ENCODE peak calls at places on chromosomes 7 and 10, in six cellular contexts. One of them, this sample, is unnamed.

GRCh38 chr7:73827568-73828106 is 3.2 kb upstream of the CLDN4 start:
- DNase-seq in A549: no peak
- DNase-seq in AG09309: no peak
- DNase-seq in fibroblast of mammary gland: no peak
- DNase-seq in tibial artery: peak
- DNase-seq in colonic mucosa: peak
- DNase-seq in this sample: peak

GRCh38 chr10:82609845-82610244 is 734.9 kb downstream of the NRG3 start:
- DNase-seq in fibroblast of mammary gland: no peak
- DNase-seq in AG09309: no peak
- DNase-seq in colonic mucosa: no peak
- DNase-seq in tibial artery: no peak
- DNase-seq in A549: no peak
- DNase-seq in this sample: no peak

GRCh38 chr7:98203964-98204605 is 7.2 kb upstream of the BHLHA15 start:
- DNase-seq in fibroblast of mammary gland: no peak
- DNase-seq in A549: no peak
- DNase-seq in AG09309: no peak
- DNase-seq in tibial artery: no peak
- DNase-seq in colonic mucosa: no peak
- DNase-seq in this sample: no peak

GRCh38 chr10:6607778-6608177 is 27.7 kb upstream of the PRKCQ start:
- DNase-seq in A549: no peak
- DNase-seq in AG09309: no peak
- DNase-seq in colonic mucosa: no peak
- DNase-seq in tibial artery: peak
- DNase-seq in fibroblast of mammary gland: no peak
- DNase-seq in this sample: peak

GRCh38 chr10:5492929-5493576 is 6.3 kb downstream of the CALML5 start:
- DNase-seq in tibial artery: no peak
- DNase-seq in fibroblast of mammary gland: no peak
- DNase-seq in colonic mucosa: no peak
- DNase-seq in AG09309: no peak
- DNase-seq in A549: no peak
- DNase-seq in this sample: no peak

GRCh38 chr7:34354906-34355305 is 303.1 kb upstream of the NPSR1 start:
- DNase-seq in tibial artery: no peak
- DNase-seq in A549: no peak
- DNase-seq in AG09309: peak
- DNase-seq in fibroblast of mammary gland: no peak
- DNase-seq in colonic mucosa: no peak
- DNase-seq in this sample: peak

GRCh38 chr7:117111532-117111931 is 158.2 kb downstream of the ST7 start:
- DNase-seq in fibroblast of mammary gland: no peak
- DNase-seq in A549: no peak
- DNase-seq in tibial artery: no peak
- DNase-seq in colonic mucosa: no peak
- DNase-seq in AG09309: no peak
- DNase-seq in this sample: no peak

GRCh38 chr10:91681361-91682276 is 48.7 kb upstream of the PPP1R3C start:
- DNase-seq in tibial artery: no peak
- DNase-seq in AG09309: no peak
- DNase-seq in fibroblast of mammary gland: peak
- DNase-seq in colonic mucosa: no peak
- DNase-seq in A549: no peak
- DNase-seq in this sample: peak

GRCh38 chr7:44959433-44959951 is 19.3 kb downstream of the MYO1G start:
- DNase-seq in A549: no peak
- DNase-seq in fibroblast of mammary gland: peak
- DNase-seq in AG09309: no peak
- DNase-seq in colonic mucosa: no peak
- DNase-seq in tibial artery: no peak
- DNase-seq in this sample: peak

GRCh38 chr7:1639071-1639470 is 31.0 kb upstream of the ELFN1 start:
- DNase-seq in AG09309: no peak
- DNase-seq in tibial artery: no peak
- DNase-seq in A549: no peak
- DNase-seq in fibroblast of mammary gland: no peak
- DNase-seq in colonic mucosa: no peak
- DNase-seq in this sample: no peak

GRCh38 chr7:26616235-26616634 is 248.2 kb downstream of the SKAP2 start:
- DNase-seq in A549: no peak
- DNase-seq in tibial artery: no peak
- DNase-seq in AG09309: no peak
- DNase-seq in fibroblast of mammary gland: peak
- DNase-seq in colonic mucosa: no peak
- DNase-seq in this sample: peak

GRCh38 chr10:102453502-102453901 is 2.2 kb upstream of the C10orf95 start:
- DNase-seq in colonic mucosa: no peak
- DNase-seq in fibroblast of mammary gland: no peak
- DNase-seq in AG09309: no peak
- DNase-seq in A549: no peak
- DNase-seq in tibial artery: no peak
- DNase-seq in this sample: no peak

GRCh38 chr7:98250789-98251188 is 1.2 kb downstream of the TECPR1 start:
- DNase-seq in colonic mucosa: peak
- DNase-seq in fibroblast of mammary gland: no peak
- DNase-seq in A549: no peak
- DNase-seq in AG09309: no peak
- DNase-seq in tibial artery: no peak
- DNase-seq in this sample: no peak

GRCh38 chr7:114777288-114777687 is 144.6 kb upstream of the MDFIC start:
- DNase-seq in fibroblast of mammary gland: no peak
- DNase-seq in AG09309: no peak
- DNase-seq in tibial artery: no peak
- DNase-seq in A549: no peak
- DNase-seq in colonic mucosa: no peak
- DNase-seq in this sample: no peak

GRCh38 chr10:58414270-58415041 is 29.2 kb downstream of the TFAM start:
- DNase-seq in fibroblast of mammary gland: peak
- DNase-seq in A549: peak
- DNase-seq in colonic mucosa: no peak
- DNase-seq in tibial artery: no peak
- DNase-seq in AG09309: no peak
- DNase-seq in this sample: peak
- TF ChIP-seq CTCF in fibroblast of mammary gland: peak
- TF ChIP-seq CTCF in A549: peak
- TF ChIP-seq CTCF in colonic mucosa: peak
- TF ChIP-seq CTCF in tibial artery: peak
- TF ChIP-seq CTCF in AG09309: peak
- TF ChIP-seq CTCF in this sample: peak

GRCh38 chr10:104268691-104269645 is at the start of gene GSTO2:
- DNase-seq in tibial artery: peak
- DNase-seq in A549: peak
- DNase-seq in colonic mucosa: peak
- DNase-seq in fibroblast of mammary gland: peak
- DNase-seq in AG09309: peak
- DNase-seq in this sample: peak
- H3K4me3 ChIP-seq in tibial artery: peak
- H3K4me3 ChIP-seq in A549: peak
- H3K4me3 ChIP-seq in colonic mucosa: peak
- H3K4me3 ChIP-seq in fibroblast of mammary gland: peak
- H3K4me3 ChIP-seq in AG09309: peak
- H3K4me3 ChIP-seq in this sample: peak

GRCh38 chr7:37494940-37495339 is 46.3 kb upstream of the ELMO1 start:
- DNase-seq in A549: no peak
- DNase-seq in colonic mucosa: no peak
- DNase-seq in AG09309: no peak
- DNase-seq in fibroblast of mammary gland: no peak
- DNase-seq in tibial artery: no peak
- DNase-seq in this sample: no peak

GRCh38 chr7:37493810-37494209 is 45.1 kb upstream of the ELMO1 start:
- DNase-seq in AG09309: no peak
- DNase-seq in tibial artery: no peak
- DNase-seq in A549: no peak
- DNase-seq in colonic mucosa: no peak
- DNase-seq in fibroblast of mammary gland: no peak
- DNase-seq in this sample: no peak

GRCh38 chr7:37493123-37493522 is 44.5 kb upstream of the ELMO1 start:
- DNase-seq in colonic mucosa: no peak
- DNase-seq in tibial artery: no peak
- DNase-seq in AG09309: no peak
- DNase-seq in fibroblast of mammary gland: no peak
- DNase-seq in A549: no peak
- DNase-seq in this sample: no peak

GRCh38 chr7:37491919-37492694 is 43.4 kb upstream of the ELMO1 start:
- DNase-seq in colonic mucosa: no peak
- DNase-seq in AG09309: no peak
- DNase-seq in fibroblast of mammary gland: no peak
- DNase-seq in tibial artery: no peak
- DNase-seq in A549: no peak
- DNase-seq in this sample: no peak

GRCh38 chr7:37495574-37496184 is 47.0 kb upstream of the ELMO1 start:
- DNase-seq in tibial artery: no peak
- DNase-seq in AG09309: no peak
- DNase-seq in colonic mucosa: no peak
- DNase-seq in fibroblast of mammary gland: peak
- DNase-seq in A549: peak
- DNase-seq in this sample: peak
- TF ChIP-seq CTCF in tibial artery: peak
- TF ChIP-seq CTCF in AG09309: peak
- TF ChIP-seq CTCF in colonic mucosa: peak
- TF ChIP-seq CTCF in fibroblast of mammary gland: peak
- TF ChIP-seq CTCF in A549: peak
- TF ChIP-seq CTCF in this sample: peak

DNA sequence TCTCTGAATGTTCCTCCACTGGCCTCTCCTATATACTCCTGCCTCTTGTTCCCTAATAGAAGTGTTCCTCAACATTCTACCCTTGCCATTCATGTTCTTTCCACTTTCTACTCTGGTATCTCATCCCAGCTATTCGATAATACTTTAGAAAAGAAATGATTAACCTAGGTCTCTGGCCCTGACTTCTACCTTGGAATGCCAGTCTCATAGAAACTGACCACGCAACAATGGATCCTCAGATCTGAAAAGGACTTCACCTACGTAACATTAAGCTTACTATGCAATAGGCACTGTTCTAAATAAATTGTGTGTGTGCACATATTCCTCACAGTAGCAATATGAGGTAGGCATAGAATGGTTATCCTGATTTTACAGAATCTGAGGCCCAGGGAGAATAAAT is 234.5 kb downstream of the DNAJC1 start:
- DNase-seq in A549: no peak
- DNase-seq in AG09309: no peak
- DNase-seq in fibroblast of mammary gland: no peak
- DNase-seq in tibial artery: no peak
- DNase-seq in colonic mucosa: no peak
- DNase-seq in this sample: no peak
- H3K4me3 ChIP-seq in A549: no peak
- H3K4me3 ChIP-seq in AG09309: no peak
- H3K4me3 ChIP-seq in fibroblast of mammary gland: no peak
- H3K4me3 ChIP-seq in tibial artery: no peak
- H3K4me3 ChIP-seq in colonic mucosa: no peak
- H3K4me3 ChIP-seq in this sample: no peak

GRCh38 chr7:141275350-141275749 is 201.5 kb downstream of the TMEM178B start:
- DNase-seq in tibial artery: no peak
- DNase-seq in AG09309: no peak
- DNase-seq in fibroblast of mammary gland: no peak
- DNase-seq in A549: no peak
- DNase-seq in colonic mucosa: no peak
- DNase-seq in this sample: no peak
- TF ChIP-seq CTCF in tibial artery: no peak
- TF ChIP-seq CTCF in AG09309: no peak
- TF ChIP-seq CTCF in fibroblast of mammary gland: no peak
- TF ChIP-seq CTCF in A549: no peak
- TF ChIP-seq CTCF in colonic mucosa: no peak
- TF ChIP-seq CTCF in this sample: no peak

GRCh38 chr10:70652761-70653657 is 19.3 kb upstream of the ADAMTS14 start:
- DNase-seq in A549: no peak
- DNase-seq in fibroblast of mammary gland: peak
- DNase-seq in AG09309: peak
- DNase-seq in colonic mucosa: no peak
- DNase-seq in tibial artery: peak
- DNase-seq in this sample: peak
- H3K4me3 ChIP-seq in A549: no peak
- H3K4me3 ChIP-seq in fibroblast of mammary gland: no peak
- H3K4me3 ChIP-seq in AG09309: no peak
- H3K4me3 ChIP-seq in colonic mucosa: no peak
- H3K4me3 ChIP-seq in tibial artery: no peak
- H3K4me3 ChIP-seq in this sample: no peak

GRCh38 chr7:106484562-106484961 is 176.4 kb downstream of the CCDC71L start:
- DNase-seq in A549: no peak
- DNase-seq in AG09309: no peak
- DNase-seq in colonic mucosa: no peak
- DNase-seq in fibroblast of mammary gland: peak
- DNase-seq in tibial artery: peak
- DNase-seq in this sample: peak

GRCh38 chr7:106476751-106477150 is 184.2 kb downstream of the CCDC71L start:
- DNase-seq in fibroblast of mammary gland: no peak
- DNase-seq in AG09309: no peak
- DNase-seq in tibial artery: no peak
- DNase-seq in colonic mucosa: no peak
- DNase-seq in A549: no peak
- DNase-seq in this sample: peak

GRCh38 chr7:106482091-106482490 is 178.9 kb downstream of the CCDC71L start:
- DNase-seq in A549: no peak
- DNase-seq in fibroblast of mammary gland: no peak
- DNase-seq in AG09309: no peak
- DNase-seq in colonic mucosa: no peak
- DNase-seq in tibial artery: no peak
- DNase-seq in this sample: no peak

GRCh38 chr7:106480161-106480579 is 180.8 kb downstream of the CCDC71L start:
- DNase-seq in A549: no peak
- DNase-seq in tibial artery: no peak
- DNase-seq in colonic mucosa: no peak
- DNase-seq in fibroblast of mammary gland: no peak
- DNase-seq in AG09309: no peak
- DNase-seq in this sample: no peak

DNA sequence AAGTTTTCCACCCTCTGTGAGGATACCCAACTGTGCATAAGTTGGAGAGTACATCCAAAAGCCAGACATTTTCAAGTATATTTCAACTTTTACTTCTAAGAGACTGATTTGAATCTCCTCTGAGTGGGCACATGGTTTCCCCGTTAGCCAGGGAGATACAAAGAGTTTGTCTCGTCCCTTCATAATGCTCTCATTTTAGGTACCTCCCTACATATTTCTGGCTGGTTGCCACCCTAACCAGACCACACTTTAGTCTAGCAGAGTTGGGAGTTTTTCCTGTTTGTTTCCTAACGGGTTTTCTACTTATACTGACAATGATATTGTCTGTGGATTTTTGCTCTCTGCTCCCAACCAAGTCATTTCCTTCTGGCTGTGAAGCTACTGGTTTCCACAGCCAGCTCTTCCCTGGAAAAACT is 180.3 kb downstream of the CCDC71L start:
- DNase-seq in tibial artery: no peak
- DNase-seq in colonic mucosa: no peak
- DNase-seq in A549: no peak
- DNase-seq in fibroblast of mammary gland: no peak
- DNase-seq in AG09309: no peak
- DNase-seq in this sample: no peak
- TF ChIP-seq CTCF in tibial artery: no peak
- TF ChIP-seq CTCF in colonic mucosa: no peak
- TF ChIP-seq CTCF in A549: no peak
- TF ChIP-seq CTCF in fibroblast of mammary gland: no peak
- TF ChIP-seq CTCF in AG09309: no peak
- TF ChIP-seq CTCF in this sample: no peak

This sample was measured in epithelial cell of esophagus.